ENCODE peak calls at places on chromosomes 4 and X, in six cellular contexts. C, M, Y, U, Q and X are unnamed samples.

GRCh38 chrX:16033336-16033735 is 90.0 kb upstream of the GRPR start:
- DNase-seq in Y (no peak), Q (no peak), M (peak; percentile 38), U (no peak), C (no peak), X (no peak)

GRCh38 chrX:153782324-153782723 is 1.5 kb downstream of the SRPK3 start:
- DNase-seq in Y (no peak), M (no peak), U (no peak), Q (no peak), C (no peak), X (no peak)

GRCh38 chr4:8205749-8206611 is 6.9 kb downstream of the SH3TC1 start:
- DNase-seq in Q (no peak), C (no peak), M (no peak), Y (no peak), U (no peak), X (no peak)

GRCh38 chr4:149199594-149199993 is 616.0 kb downstream of the IQCM start:
- DNase-seq in M (no peak), C (no peak), Q (no peak), U (no peak), Y (no peak), X (no peak)

GRCh38 chr4:183797445-183798248 is 107.5 kb upstream of the STOX2 start:
- DNase-seq in M (peak; percentile 34), Y (no peak), Q (no peak), U (peak; percentile 47), C (no peak), X (peak; percentile 60)

GRCh38 chrX:55731826-55732225 is 14.3 kb downstream of the RRAGB start:
- DNase-seq in U (no peak), Y (no peak), C (no peak), M (no peak), Q (no peak), X (no peak)

GRCh38 chrX:143500751-143501150 is 16.5 kb downstream of the SPANXN3 start:
- DNase-seq in Y (no peak), M (no peak), C (peak; percentile 10), Q (no peak), U (no peak), X (no peak)

GRCh38 chrX:47176101-47176740 is 17.4 kb upstream of the UBA1 start:
- DNase-seq in C (no peak), Q (no peak), U (peak; percentile 19), Y (no peak), M (no peak), X (no peak)

GRCh38 chr4:71866212-71866885 is 82.5 kb upstream of the GC start:
- DNase-seq in Y (no peak), M (no peak), U (no peak), Q (no peak), C (no peak), X (no peak)

GRCh38 chrX:23779025-23779424 is 3.9 kb upstream of the SAT1 start:
- DNase-seq in M (peak; percentile 84), C (peak; percentile 70), Q (no peak), U (no peak), Y (no peak), X (no peak)

GRCh38 chr4:1576200-1576960 is 107.7 kb downstream of the FAM53A start:
- DNase-seq in M (no peak), U (no peak), Y (no peak), C (no peak), Q (no peak), X (no peak)

GRCh38 chrX:72079607-72080006 is 52.1 kb downstream of the RTL5 start:
- DNase-seq in M (no peak), Q (no peak), U (no peak), Y (no peak), C (peak; percentile 46), X (no peak)